ENCODE peak calls at places on chromosomes 1 and 21, in four cellular contexts. K is neural progenitor cell, M is right cardiac atrium, S is iPS-NIHi11. X is an unnamed sample.

GRCh38 chr1:38175062-38175461 is 128.5 kb upstream of the POU3F1 start:
- DNase-seq in K (no peak), M (no peak), S (no peak), X (no peak)

GRCh38 chr1:113276507-113276906 is 113.8 kb upstream of the MAGI3 start:
- DNase-seq in S (no peak), K (no peak), M (no peak), X (no peak)

GRCh38 chr1:230753586-230754251 is 6.5 kb downstream of the CAPN9 start:
- DNase-seq in K (peak), S (peak), M (peak), X (peak)

GRCh38 chr1:11858968-11859871 is 475 bp upstream of the NPPB start:
- DNase-seq in K (peak), M (peak), S (peak), X (peak)

GRCh38 chr1:170445096-170445495 is 86.9 kb upstream of the GORAB start:
- DNase-seq in S (no peak), K (no peak), M (no peak), X (no peak)

GRCh38 chr1:42682739-42683529 is 716 bp downstream of the YBX1 start:
- DNase-seq in M (peak), S (peak), K (peak), X (peak)

GRCh38 chr1:88061106-88061829 is 622.8 kb upstream of the PKN2 start:
- DNase-seq in M (peak), S (peak), K (peak), X (no peak)

GRCh38 chr21:35227774-35228173 is 178.7 kb upstream of the RUNX1 start:
- DNase-seq in K (no peak), S (no peak), M (no peak), X (no peak)

GRCh38 chr21:17738171-17738953 is 80.8 kb downstream of the C21orf91 start:
- DNase-seq in K (peak), M (no peak), S (no peak), X (no peak)

GRCh38 chr1:99589186-99589636 is 56.7 kb upstream of the PALMD start:
- DNase-seq in M (no peak), K (no peak), S (no peak), X (no peak)

GRCh38 chr1:2330511-2331199 is 60.7 kb downstream of the MORN1 start:
- DNase-seq in M (peak), S (no peak), K (no peak), X (no peak)

GRCh38 chr1:10890391-10891073 is 94.1 kb upstream of the CASZ1 start:
- DNase-seq in K (no peak), S (no peak), M (peak), X (no peak)

GRCh38 chr1:81424056-81424455 is 376.7 kb upstream of the ADGRL2 start:
- DNase-seq in K (no peak), S (no peak), M (no peak), X (no peak)

GRCh38 chr1:158972841-158973240 is 36.9 kb upstream of the IFI16 start:
- DNase-seq in M (no peak), K (peak), S (no peak), X (no peak)

X was measured in T-helper 2 cell treated with Interferon-gamma antibody and Interleukin-4, amounts not matched to agents 5 μg/mL and 100 μg/mL, for 36 hours.